ENCODE peak calls at places on chromosome 12, in ten cellular contexts. J, W, F, G, X, I, V, N, R and M are unnamed samples.
A peak's percentile ranks its signal among the peaks of the same experiment; 100 is the strongest.

GRCh38 chr12:32435921-32436710 is 36.8 kb downstream of the FGD4 start:
- DNase-seq in J (no peak), W (no peak), F (no peak), G (no peak), X (no peak), I (no peak), V (no peak), N (no peak), R (no peak), M (no peak)

GRCh38 chr12:57755454-57756372 is 810 bp downstream of the MARCHF9 start:
- DNase-seq in J (no peak), W (no peak), F (no peak), G (no peak), X (no peak), I (peak; percentile 71), V (no peak), N (peak; percentile 60), R (peak; percentile 28), M (no peak)

GRCh38 chr12:52851787-52852186 is 3.0 kb upstream of the KRT78 start:
- DNase-seq in J (no peak), W (no peak), F (no peak), G (no peak), X (no peak), I (no peak), V (no peak), N (no peak), R (no peak), M (no peak)

GRCh38 chr12:114013601-114014345 is 47.6 kb upstream of the RBM19 start:
- DNase-seq in J (no peak), W (no peak), F (peak; percentile 23), G (no peak), X (no peak), I (peak; percentile 74), V (no peak), N (peak; percentile 85), R (no peak), M (no peak)

GRCh38 chr12:95074766-95075165 is 1.3 kb upstream of the NR2C1 start:
- DNase-seq in J (no peak), W (no peak), F (no peak), G (no peak), X (no peak), I (no peak), V (no peak), N (no peak), R (no peak), M (no peak)

GRCh38 chr12:27382126-27382795 is 49.6 kb downstream of the BMAL2 start:
- DNase-seq in J (no peak), W (no peak), F (no peak), G (no peak), X (no peak), I (no peak), V (no peak), N (no peak), R (no peak), M (no peak)

GRCh38 chr12:110932048-110932447 is 11.7 kb upstream of the MYL2 start:
- DNase-seq in J (no peak), W (no peak), F (no peak), G (no peak), X (no peak), I (no peak), V (no peak), N (no peak), R (no peak), M (no peak)

GRCh38 chr12:117516034-117516433 is 154.6 kb upstream of the NOS1 start:
- DNase-seq in J (no peak), W (no peak), F (no peak), G (no peak), X (no peak), I (no peak), V (no peak), N (no peak), R (no peak), M (no peak)

GRCh38 chr12:31234955-31235867 is 90.7 kb downstream of the SINHCAF start:
- DNase-seq in J (no peak), W (no peak), F (peak; percentile 47), G (no peak), X (no peak), I (peak; percentile 84), V (no peak), N (peak; percentile 55), R (no peak), M (no peak)

GRCh38 chr12:84150226-84150625 is 762.4 kb downstream of the SLC6A15 start:
- DNase-seq in J (no peak), W (no peak), F (no peak), G (no peak), X (no peak), I (no peak), V (no peak), N (no peak), R (no peak), M (no peak)

GRCh38 chr12:92218394-92219077 is 72.9 kb upstream of the BTG1 start:
- DNase-seq in J (no peak), W (no peak), F (no peak), G (no peak), X (no peak), I (no peak), V (no peak), N (no peak), R (no peak), M (no peak)

DNA sequence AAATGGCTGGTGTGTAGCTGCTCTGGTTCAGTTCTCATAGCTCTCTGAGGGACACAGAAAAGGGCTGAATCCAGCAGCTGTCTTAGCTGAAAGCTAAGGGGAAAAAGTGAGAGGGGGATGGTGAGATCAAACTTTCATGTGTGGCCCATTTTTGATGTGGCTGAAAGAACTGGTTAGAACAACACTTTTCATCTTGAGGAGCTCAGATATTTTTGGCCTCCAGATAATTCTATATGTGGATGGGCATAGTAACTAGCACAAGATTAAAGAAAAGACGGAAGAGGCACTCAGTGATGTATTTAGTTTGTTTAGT is 73.0 kb upstream of the KRAS start:
- DNase-seq in J (no peak), W (no peak), F (no peak), G (no peak), X (no peak), I (no peak), V (no peak), N (no peak), R (no peak), M (no peak)
- H3K27me3 ChIP-seq in J (no peaks in the 10 kb centered on the region), W (no peaks in the 10 kb centered on the region), F (no peaks in the 10 kb centered on the region), G (no peaks in the 10 kb centered on the region), X (no peaks in the 10 kb centered on the region), I (no peaks in the 10 kb centered on the region), V (no peaks in the 10 kb centered on the region), N (no peaks in the 10 kb centered on the region), R (no peaks in the 10 kb centered on the region), M (no peaks in the 10 kb centered on the region)

DNA sequence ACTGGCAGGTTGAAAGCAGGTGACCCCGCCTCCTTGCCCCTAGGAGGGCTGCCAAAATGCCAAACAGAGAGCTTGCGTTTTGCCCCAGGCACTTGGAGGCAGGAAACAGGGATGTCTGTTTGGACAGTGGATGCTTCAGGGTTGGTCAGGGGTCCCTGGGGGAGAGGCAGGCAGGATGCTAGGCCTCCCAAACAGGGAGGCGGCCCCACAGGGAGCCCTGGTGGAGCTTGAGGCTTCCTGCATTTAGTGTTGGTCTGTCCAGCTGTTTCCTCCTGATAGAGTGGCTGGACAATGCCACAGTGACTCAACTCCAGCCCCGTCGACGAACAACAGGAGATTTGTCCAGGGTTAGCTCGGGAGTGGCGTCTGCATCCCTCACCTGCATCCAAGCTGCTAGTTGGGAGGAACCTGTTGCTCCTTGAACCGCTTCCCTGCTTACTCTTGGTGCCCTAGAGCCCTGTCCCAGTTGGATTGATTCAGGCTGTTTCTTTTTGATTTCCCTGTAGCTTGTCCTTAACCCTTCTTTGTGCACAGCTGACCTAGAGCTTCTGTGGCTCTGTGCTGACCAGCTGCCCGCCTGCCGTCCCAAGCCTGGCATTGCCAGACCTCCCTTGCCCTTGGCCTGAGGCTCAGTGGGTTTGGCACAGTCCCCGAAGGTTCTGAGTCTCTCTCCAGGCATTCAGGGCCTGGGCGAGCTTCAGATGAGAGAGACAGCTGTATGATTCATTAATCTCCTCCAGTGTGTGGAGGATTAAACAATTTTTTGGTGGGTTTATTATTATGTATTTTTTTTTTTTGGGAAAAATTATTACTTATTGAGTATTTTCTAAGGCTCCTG is 45.9 kb downstream of the TSPAN9 start:
- DNase-seq in J (no peak), W (peak; percentile 57), F (peak; percentile 55), G (peak; percentile 69), X (no peak), I (no peak), V (peak; percentile 49), N (no peak), R (peak; percentile 65), M (no peak)
- TF ChIP-seq CTCF in J (no peak), W (peak; percentile 18), F (peak; percentile 14), G (peak; percentile 67), X (no peak), I (no peak), V (no peak), N (peak; percentile 33), R (peak; percentile 40), M (no peak)

GRCh38 chr12:75961878-75962277 is 69.7 kb downstream of the PHLDA1 start:
- DNase-seq in J (no peak), W (no peak), F (no peak), G (no peak), X (no peak), I (no peak), V (no peak), N (no peak), R (no peak), M (no peak)

GRCh38 chr12:75960086-75960910 is 71.3 kb downstream of the PHLDA1 start:
- DNase-seq in J (no peak), W (no peak), F (no peak), G (no peak), X (no peak), I (peak; percentile 77), V (no peak), N (no peak), R (no peak), M (no peak)

GRCh38 chr12:75960954-75961661 is 70.5 kb downstream of the PHLDA1 start:
- DNase-seq in J (no peak), W (no peak), F (no peak), G (no peak), X (no peak), I (no peak), V (no peak), N (no peak), R (no peak), M (no peak)

GRCh38 chr12:75959060-75959459 is 72.5 kb downstream of the PHLDA1 start:
- DNase-seq in J (no peak), W (no peak), F (no peak), G (no peak), X (no peak), I (no peak), V (no peak), N (no peak), R (no peak), M (no peak)

GRCh38 chr12:75959506-75959905 is 72.1 kb downstream of the PHLDA1 start:
- DNase-seq in J (no peak), W (no peak), F (no peak), G (no peak), X (no peak), I (no peak), V (no peak), N (no peak), R (no peak), M (no peak)
- H3K4me3 ChIP-seq in J (no peak overlapping the region), W (no peak overlapping the region), F (no peak overlapping the region), G (no peak overlapping the region), X (no peak overlapping the region), I (no peak overlapping the region), V (no peak overlapping the region), N (no peak overlapping the region), R (no peak overlapping the region), M (no peak overlapping the region)

DNA sequence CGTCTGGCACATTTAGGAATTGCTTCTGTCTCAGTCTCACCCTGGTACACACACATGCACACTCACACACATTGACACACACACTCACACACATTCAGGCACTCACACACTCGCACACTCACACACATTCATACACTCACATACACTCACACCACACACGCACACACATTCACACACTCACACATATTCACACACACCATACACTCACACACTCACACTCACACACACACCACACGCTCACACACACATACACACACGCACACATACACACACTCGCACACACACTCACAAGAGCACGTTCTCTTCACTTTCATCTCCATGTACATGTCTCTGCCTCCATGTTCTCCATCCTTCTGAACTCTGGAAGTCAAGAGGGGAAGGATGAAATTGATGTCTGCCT is 23.1 kb upstream of the SMUG1 start:
- DNase-seq in J (no peak), W (no peak), F (no peak), G (no peak), X (no peak), I (no peak), V (no peak), N (no peak), R (no peak), M (no peak)
- H3K27me3 ChIP-seq in J (no peaks in the 10 kb centered on the region), W (peaks cover 21% of the 10 kb centered on the region), F (peaks cover 8% of the 10 kb centered on the region), G (peaks cover 7% of the 10 kb centered on the region), X (no peaks in the 10 kb centered on the region), I (peaks cover 18% of the 10 kb centered on the region), V (peaks cover 8% of the 10 kb centered on the region), N (peaks cover 18% of the 10 kb centered on the region), R (peaks cover 89% of the 10 kb centered on the region), M (no peaks in the 10 kb centered on the region)